ENCODE peak calls at places on chromosomes 6 and 20, in nine cellular contexts. K is BJ; Z is kidney; W is esophagus squamous epithelium; H is nephron progenitor cell; N is transverse colon; P is ascending aorta; F is CD8-positive, alpha-beta T cell; S is cardiac fibroblast. R is an unnamed sample.
A peak's percentile ranks its signal among the peaks of the same experiment; 100 is the strongest.

GRCh38 chr6:150269857-150270223 is 99.0 kb upstream of the IYD start:
- DNase-seq in K (no peak), Z (peak; percentile 71), W (no peak), H (no peak), N (no peak), P (no peak), F (no peak), S (peak; percentile 18), R (no peak)

GRCh38 chr6:76852776-76853175 is 610.5 kb downstream of the HTR1B start:
- DNase-seq in K (no peak), Z (no peak), W (no peak), H (no peak), N (no peak), P (no peak), F (no peak), S (peak; percentile 42), R (no peak)

GRCh38 chr6:33583591-33584155 is 3.6 kb upstream of the BAK1 start:
- DNase-seq in K (no peak), Z (no peak), W (no peak), H (peak; percentile 47), N (no peak), P (no peak), F (no peak), S (no peak), R (no peak)

GRCh38 chr6:7341989-7342742 is 29.2 kb upstream of the SSR1 start:
- DNase-seq in K (no peak), Z (no peak), W (no peak), H (no peak), N (no peak), P (no peak), F (no peak), S (no peak), R (no peak)

GRCh38 chr20:51953731-51954340 is 151.5 kb upstream of the SALL4 start:
- DNase-seq in K (no peak), Z (no peak), W (no peak), H (no peak), N (no peak), P (no peak), F (no peak), S (no peak), R (no peak)

GRCh38 chr6:89970609-89971337 is 76.5 kb downstream of the GJA10 start:
- DNase-seq in K (no peak), Z (peak; percentile 57), W (no peak), H (peak; percentile 36), N (no peak), P (no peak), F (no peak), S (peak; percentile 65), R (no peak)

GRCh38 chr20:2314759-2315439 is 19.1 kb downstream of the TGM3 start:
- DNase-seq in K (peak; percentile 79), Z (no peak), W (no peak), H (no peak), N (no peak), P (no peak), F (no peak), S (peak; percentile 77), R (peak; percentile 69)

GRCh38 chr20:14498809-14499208 is 161.4 kb upstream of the FLRT3 start:
- DNase-seq in K (no peak), Z (no peak), W (no peak), H (peak; percentile 40), N (no peak), P (no peak), F (no peak), S (no peak), R (no peak)

GRCh38 chr20:31709939-31710338 is 12.7 kb downstream of the BCL2L1 start:
- DNase-seq in K (no peak), Z (no peak), W (no peak), H (no peak), N (no peak), P (no peak), F (no peak), S (no peak), R (no peak)

GRCh38 chr20:61780066-61780465 is 285.6 kb downstream of the TAF4 start:
- DNase-seq in K (no peak), Z (peak; percentile 41), W (no peak), H (no peak), N (no peak), P (no peak), F (no peak), S (no peak), R (no peak)

GRCh38 chr20:25308671-25309394 is 60.9 kb downstream of the PYGB start:
- DNase-seq in K (no peak), Z (peak; percentile 71), W (no peak), H (no peak), N (no peak), P (no peak), F (no peak), S (peak; percentile 51), R (no peak)

GRCh38 chr6:2632943-2633584 is 117.7 kb downstream of the MYLK4 start:
- DNase-seq in K (no peak), Z (no peak), W (no peak), H (no peak), N (no peak), P (no peak), F (no peak), S (no peak), R (no peak)

GRCh38 chr6:169175360-169175887 is 78.2 kb downstream of the THBS2 start:
- DNase-seq in K (no peak), Z (no peak), W (no peak), H (no peak), N (no peak), P (no peak), F (no peak), S (no peak), R (no peak)

GRCh38 chr20:47795214-47795667 is 10.0 kb upstream of the SULF2 start:
- DNase-seq in K (no peak), Z (peak; percentile 84), W (no peak), H (no peak), N (no peak), P (peak; percentile 59), F (no peak), S (peak; percentile 76), R (no peak)

GRCh38 chr20:16904751-16905150 is 156.6 kb downstream of the OTOR start:
- DNase-seq in K (no peak), Z (no peak), W (no peak), H (no peak), N (no peak), P (no peak), F (no peak), S (no peak), R (no peak)
- TF ChIP-seq CTCF in K (peak; percentile 25), Z (no peak), W (no peak), H (no peak), N (no peak), P (no peak), F (no peak), S (no peak), R (no peak)

DNA sequence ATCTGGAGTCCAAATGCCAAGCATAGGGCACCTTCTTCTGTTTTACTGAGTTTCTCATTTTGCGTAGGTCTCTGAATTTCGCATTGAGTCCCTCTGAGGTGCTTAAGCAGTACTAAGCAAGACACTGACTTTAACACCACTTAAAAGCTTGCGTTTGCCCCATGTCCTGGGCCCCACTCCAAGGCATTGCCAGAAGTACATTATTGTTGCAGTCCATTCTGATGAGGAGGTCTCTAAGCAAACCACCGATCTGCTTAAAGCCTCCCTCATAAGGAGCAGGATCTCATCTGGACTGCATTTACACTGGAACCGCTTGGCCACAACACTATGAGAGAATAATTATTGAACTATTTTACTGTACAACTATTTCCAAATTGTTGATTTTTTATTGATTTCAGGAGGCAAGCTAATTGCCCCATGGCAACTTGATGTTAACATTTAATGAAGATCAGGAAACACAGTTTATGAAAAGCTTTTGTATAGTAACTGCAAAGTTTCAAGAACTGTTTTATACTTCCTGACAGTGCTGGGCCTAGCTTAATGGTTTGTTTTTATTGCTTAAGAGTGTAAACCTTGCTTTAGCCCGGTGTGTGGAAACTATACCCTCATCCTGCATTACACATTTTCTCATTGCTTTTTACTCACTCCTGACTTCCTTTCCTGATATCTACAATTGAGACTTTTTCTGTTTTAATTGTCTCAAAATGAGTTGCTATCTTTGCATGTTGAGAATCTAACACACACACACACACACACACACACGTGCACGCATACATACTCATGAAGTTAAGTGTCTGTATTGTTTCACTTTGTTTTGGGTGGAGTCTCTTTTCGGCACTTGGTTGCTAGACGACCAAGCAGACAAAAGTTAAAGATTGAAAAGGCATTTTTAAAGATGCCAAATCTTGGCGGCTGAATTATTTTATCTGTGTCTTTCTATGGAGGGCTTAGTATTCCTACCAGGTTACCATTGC is 16.6 kb downstream of the BMP2 start:
- DNase-seq in K (peak; percentile 19), Z (no peak), W (no peak), H (no peak), N (peak; percentile 54), P (no peak), F (no peak), S (peak; percentile 58), R (peak; percentile 41)
- TF ChIP-seq CTCF in K (no peak), Z (no peak), W (no peak), H (no peak), N (no peak), P (no peak), F (no peak), S (no peak), R (no peak)

GRCh38 chr20:37285664-37286374 is 3.6 kb upstream of the MANBAL start:
- DNase-seq in K (no peak), Z (no peak), W (no peak), H (no peak), N (no peak), P (no peak), F (no peak), S (no peak), R (no peak)

GRCh38 chr20:37283530-37284195 is 5.8 kb upstream of the MANBAL start:
- DNase-seq in K (no peak), Z (no peak), W (no peak), H (no peak), N (no peak), P (no peak), F (no peak), S (no peak), R (no peak)

GRCh38 chr20:37284691-37285124 is 4.7 kb upstream of the MANBAL start:
- DNase-seq in K (no peak), Z (no peak), W (no peak), H (no peak), N (no peak), P (no peak), F (no peak), S (no peak), R (no peak)

GRCh38 chr20:37279820-37280219 is 9.6 kb upstream of the MANBAL start:
- DNase-seq in K (no peak), Z (no peak), W (no peak), H (no peak), N (no peak), P (no peak), F (no peak), S (no peak), R (no peak)

GRCh38 chr20:37282558-37282957 is 6.9 kb upstream of the MANBAL start:
- DNase-seq in K (no peak), Z (no peak), W (no peak), H (no peak), N (peak; percentile 19), P (no peak), F (no peak), S (peak; percentile 84), R (no peak)
- TF ChIP-seq CTCF in K (peak; percentile 71), Z (peak; percentile 29), W (peak; percentile 51), H (no peak), N (peak; percentile 51), P (peak; percentile 27), F (no peak), S (peak; percentile 63), R (peak; percentile 69)

DNA sequence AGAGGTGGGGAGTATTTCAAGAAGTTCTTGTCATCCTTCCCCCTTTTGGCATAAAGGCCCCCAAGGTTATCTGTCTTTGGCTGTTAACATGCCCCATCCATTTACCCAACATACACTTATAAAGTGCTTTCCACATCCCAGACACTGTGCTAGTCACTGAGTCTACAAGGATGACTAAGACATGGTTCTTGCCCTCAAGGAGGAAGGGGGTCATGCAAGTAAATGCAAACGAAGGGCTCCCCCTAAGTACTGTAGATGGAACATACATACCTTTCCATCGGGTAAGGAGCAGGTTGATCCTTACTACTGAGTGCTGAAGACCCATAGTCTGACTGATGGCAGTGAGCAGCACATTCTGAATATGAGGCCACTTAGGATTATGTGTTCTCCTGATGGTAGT is 38.3 kb downstream of the HECA start:
- DNase-seq in K (no peak), Z (no peak), W (no peak), H (no peak), N (no peak), P (no peak), F (no peak), S (no peak), R (no peak)
- TF ChIP-seq CTCF in K (no peak), Z (no peak), W (no peak), H (no peak), N (no peak), P (no peak), F (no peak), S (no peak), R (no peak)

R was measured in AG09319.